ENCODE peak calls at places on chromosome 3, in seven cellular contexts. J, H, A, M, N, E and I are unnamed samples.

GRCh38 chr3:106824856-106825255 is 552.4 kb upstream of the CCDC54 start:
- DNase-seq in J (peak), M (no peak), H (no peak), N (no peak), A (peak), E (no peak), I (no peak)

GRCh38 chr3:38473229-38473628 is 19.5 kb downstream of the ACVR2B start:
- DNase-seq in M (no peak), J (no peak), N (no peak), H (no peak), A (no peak), E (no peak), I (no peak)

GRCh38 chr3:105367406-105368213 is 901 bp downstream of the ALCAM start:
- DNase-seq in H (peak), E (peak), J (peak), M (peak), A (no peak), N (no peak), I (peak)

GRCh38 chr3:169836058-169836941 is 23.6 kb upstream of the LRRC34 start:
- DNase-seq in H (no peak), E (no peak), J (peak), A (no peak), M (no peak), N (no peak), I (no peak)

GRCh38 chr3:48897401-48898376 is 993 bp downstream of the SLC25A20 start:
- DNase-seq in E (peak), H (no peak), N (no peak), J (no peak), A (no peak), M (no peak), I (no peak)

GRCh38 chr3:127697531-127698240 is 24.9 kb downstream of the ABTB1 start:
- DNase-seq in A (no peak), E (peak), J (peak), N (peak), H (peak), M (peak), I (no peak)

GRCh38 chr3:185815391-185816282 is 9.2 kb downstream of the IGF2BP2 start:
- DNase-seq in H (no peak), A (no peak), M (no peak), J (peak), E (no peak), N (no peak), I (no peak)

GRCh38 chr3:46378426-46378942 is 7.7 kb downstream of the CCR5 start:
- DNase-seq in E (no peak), M (peak), J (peak), N (no peak), H (peak), A (peak), I (peak)

GRCh38 chr3:124986153-124987143 is 51.9 kb upstream of the MUC13 start:
- DNase-seq in A (peak), J (peak), E (no peak), M (no peak), H (no peak), N (no peak), I (no peak)

GRCh38 chr3:107452436-107452835 is 70.3 kb upstream of the BBX start:
- DNase-seq in A (no peak), N (no peak), J (peak), H (no peak), M (no peak), E (no peak), I (no peak)

GRCh38 chr3:9420850-9421549 is 23.6 kb downstream of the SETD5 start:
- DNase-seq in J (peak), N (no peak), E (no peak), M (no peak), A (no peak), H (no peak), I (no peak)

GRCh38 chr3:97930018-97930417 is 42.2 kb downstream of the RIOX2 start:
- DNase-seq in M (no peak), N (no peak), H (no peak), J (no peak), A (no peak), E (no peak), I (no peak)

GRCh38 chr3:36362973-36363372 is 17.3 kb upstream of the STAC start:
- DNase-seq in A (no peak), J (peak), H (no peak), M (no peak), E (no peak), N (no peak), I (no peak)

GRCh38 chr3:51886447-51886846 is 11.0 kb upstream of the IQCF5 start:
- DNase-seq in N (no peak), A (no peak), M (no peak), E (no peak), H (no peak), J (no peak), I (no peak)

GRCh38 chr3:162960269-162960668 is 1463.7 kb downstream of the OTOL1 start:
- DNase-seq in H (no peak), M (no peak), J (no peak), E (no peak), A (no peak), N (no peak), I (no peak)

GRCh38 chr3:178802993-178803693 is 266.9 kb downstream of the KCNMB2 start:
- DNase-seq in J (peak), A (no peak), E (no peak), H (no peak), N (no peak), M (no peak), I (no peak)

GRCh38 chr3:196996454-196997265 is 28.0 kb upstream of the PIGZ start:
- DNase-seq in M (peak), J (no peak), A (no peak), E (no peak), H (no peak), N (no peak), I (no peak)

GRCh38 chr3:27468283-27468886 is 15.8 kb downstream of the SLC4A7 start:
- DNase-seq in H (no peak), A (no peak), M (no peak), N (no peak), E (no peak), J (no peak), I (no peak)

GRCh38 chr3:183586477-183586876 is 31.0 kb upstream of the KLHL6 start:
- DNase-seq in N (no peak), H (no peak), E (no peak), A (no peak), M (no peak), J (no peak), I (no peak)

GRCh38 chr3:160162440-160162839 is 62.8 kb upstream of the C3orf80 start:
- DNase-seq in M (no peak), J (no peak), A (no peak), H (no peak), E (no peak), N (no peak), I (no peak)

GRCh38 chr3:23275814-23276213 is 72.7 kb downstream of the UBE2E2 start:
- DNase-seq in E (no peak), J (no peak), M (no peak), N (no peak), H (no peak), A (no peak), I (no peak)

GRCh38 chr3:64104006-64104405 is 80.7 kb upstream of the PSMD6 start:
- DNase-seq in N (no peak), E (no peak), M (no peak), H (no peak), J (no peak), A (no peak), I (no peak)

GRCh38 chr3:142276780-142277179 is 51.4 kb upstream of the GK5 start:
- DNase-seq in E (no peak), H (no peak), J (peak), M (no peak), N (no peak), A (peak), I (no peak)

GRCh38 chr3:45693941-45694521 is 4.8 kb downstream of the SACM1L start:
- DNase-seq in A (no peak), E (no peak), H (no peak), N (no peak), M (no peak), J (no peak), I (no peak)

GRCh38 chr3:121477589-121477988 is 68.2 kb downstream of the POLQ start:
- DNase-seq in H (no peak), J (peak), M (no peak), E (no peak), A (peak), N (no peak), I (no peak)

GRCh38 chr3:194379651-194380050 is 10.1 kb upstream of the LRRC15 start:
- DNase-seq in J (no peak), A (no peak), H (no peak), E (peak), N (no peak), M (no peak), I (no peak)
- TF ChIP-seq CTCF in J (no peak), A (no peak), H (no peak), E (no peak), N (no peak), M (no peak), I (no peak)

GRCh38 chr3:53891500-53892334 is at the start of gene SELENOK:
- DNase-seq in E (peak), N (peak), J (peak), M (peak), A (peak), H (peak), I (peak)
- TF ChIP-seq CTCF in E (no peak), N (no peak), J (no peak), M (peak), A (no peak), H (no peak), I (no peak)

GRCh38 chr3:192419312-192419711 is 308.0 kb downstream of the FGF12 start:
- DNase-seq in N (no peak), E (no peak), J (no peak), M (no peak), A (no peak), H (no peak), I (no peak)
- TF ChIP-seq CTCF in N (no peak), E (no peak), J (no peak), M (no peak), A (no peak), H (no peak), I (no peak)

DNA sequence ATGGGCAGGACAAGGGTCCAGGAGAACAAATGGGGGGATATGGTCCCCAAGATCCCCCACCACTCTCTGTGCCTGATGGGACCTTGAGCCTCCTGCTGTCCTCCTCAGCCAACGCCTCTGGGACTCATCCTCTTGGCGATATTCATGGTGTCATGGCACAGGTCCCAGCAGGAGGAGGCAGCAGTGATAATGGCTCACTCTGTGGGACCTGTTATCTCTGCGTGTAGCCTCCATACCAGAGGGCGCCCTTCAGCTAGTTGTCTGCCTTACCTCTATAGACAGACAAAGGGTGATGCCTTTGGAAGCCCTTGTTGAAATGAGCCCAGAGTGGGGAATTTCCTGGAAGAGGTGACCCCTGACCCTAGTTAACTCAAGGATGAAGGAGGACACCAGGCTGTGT is 7.4 kb downstream of the ZBTB47 start:
- DNase-seq in M (no peak), A (no peak), J (no peak), E (no peak), H (no peak), N (no peak), I (no peak)
- TF ChIP-seq CTCF in M (no peak), A (no peak), J (no peak), E (no peak), H (peak), N (no peak), I (no peak)

GRCh38 chr3:181948286-181948685 is 236.6 kb downstream of the SOX2 start:
- DNase-seq in J (no peak), M (no peak), E (no peak), N (no peak), A (no peak), H (no peak), I (no peak)
- TF ChIP-seq CTCF in J (no peak), M (no peak), E (no peak), N (no peak), A (no peak), H (no peak), I (peak)